ENCODE peak calls at places on chromosome 6, in nine cellular contexts. S, D, G, X, R, M, N, Q and A are unnamed samples.
A peak's percentile ranks its signal among the peaks of the same experiment; 100 is the strongest.

GRCh38 chr6:157982297-157982579 is 575 bp downstream of the SYNJ2 start:
- DNase-seq in S (no peak), D (peak; percentile 71), G (no peak), X (peak; percentile 52), R (peak; percentile 82), M (peak; percentile 88), N (no peak), Q (no peak), A (no peak)

GRCh38 chr6:134678436-134678889 is 271.4 kb downstream of the ALDH8A1 start:
- DNase-seq in S (no peak), D (peak; percentile 94), G (no peak), X (peak; percentile 64), R (no peak), M (no peak), N (no peak), Q (no peak), A (no peak)

GRCh38 chr6:50541941-50542340 is 171.4 kb upstream of the TFAP2D start:
- DNase-seq in S (no peak), D (no peak), G (no peak), X (no peak), R (no peak), M (no peak), N (no peak), Q (no peak), A (no peak)

GRCh38 chr6:85580104-85580877 is 13.4 kb downstream of the SNX14 start:
- DNase-seq in S (no peak), D (peak; percentile 45), G (no peak), X (peak; percentile 63), R (no peak), M (no peak), N (peak; percentile 65), Q (no peak), A (no peak)

GRCh38 chr6:99543968-99544367 is 24.5 kb downstream of the CCNC start:
- DNase-seq in S (no peak), D (no peak), G (no peak), X (no peak), R (no peak), M (no peak), N (no peak), Q (no peak), A (no peak)

GRCh38 chr6:146788115-146788514 is 189.3 kb downstream of the ADGB start:
- DNase-seq in S (no peak), D (no peak), G (no peak), X (no peak), R (no peak), M (no peak), N (no peak), Q (no peak), A (no peak)

GRCh38 chr6:131183427-131184095 is 48.3 kb downstream of the AKAP7 start:
- DNase-seq in S (no peak), D (no peak), G (no peak), X (no peak), R (no peak), M (peak; percentile 80), N (no peak), Q (no peak), A (no peak)

GRCh38 chr6:15602144-15602543 is 60.7 kb downstream of the DTNBP1 start:
- DNase-seq in S (no peak), D (no peak), G (peak; percentile 4), X (no peak), R (no peak), M (no peak), N (no peak), Q (no peak), A (no peak)

GRCh38 chr6:46437671-46438221 is 53.5 kb downstream of the RCAN2 start:
- DNase-seq in S (no peak), D (no peak), G (no peak), X (no peak), R (no peak), M (no peak), N (no peak), Q (no peak), A (no peak)

GRCh38 chr6:12280458-12280857 is 9.7 kb upstream of the EDN1 start:
- DNase-seq in S (no peak), D (no peak), G (no peak), X (no peak), R (peak; percentile 84), M (no peak), N (no peak), Q (no peak), A (no peak)

GRCh38 chr6:53361549-53362031 is 12.8 kb upstream of the ELOVL5 start:
- DNase-seq in S (peak; percentile 85), D (no peak), G (peak; percentile 76), X (no peak), R (no peak), M (no peak), N (no peak), Q (no peak), A (no peak)

GRCh38 chr6:6277418-6277817 is 43.0 kb downstream of the F13A1 start:
- DNase-seq in S (no peak), D (no peak), G (no peak), X (no peak), R (no peak), M (no peak), N (peak; percentile 35), Q (no peak), A (no peak)

GRCh38 chr6:23454090-23454998 is 671.7 kb upstream of the NRSN1 start:
- DNase-seq in S (no peak), D (no peak), G (no peak), X (no peak), R (no peak), M (no peak), N (no peak), Q (no peak), A (no peak)

GRCh38 chr6:27775796-27776184 is 136.4 kb downstream of the OR2B2 start:
- DNase-seq in S (no peak), D (no peak), G (no peak), X (no peak), R (no peak), M (peak; percentile 18), N (no peak), Q (no peak), A (no peak)

DNA sequence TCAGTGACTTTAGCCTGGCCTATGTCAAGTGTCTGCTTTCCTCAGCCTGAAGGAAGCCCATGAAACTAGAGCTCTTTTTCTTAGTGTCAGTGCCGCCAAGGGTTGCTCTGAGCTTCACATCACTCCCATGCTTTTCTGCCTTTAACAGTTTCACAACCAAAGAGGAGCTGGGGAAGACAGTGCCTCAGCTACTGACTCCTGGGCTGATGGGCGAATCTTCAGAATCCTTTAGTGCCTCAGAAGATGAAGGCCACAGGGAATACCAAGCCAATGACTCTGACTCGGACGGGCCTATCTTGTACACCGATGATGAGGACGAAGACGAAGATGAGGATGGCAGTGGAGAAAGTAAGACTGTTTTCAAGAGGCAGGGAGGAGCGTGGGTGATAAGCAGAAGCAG is 71.0 kb upstream of the LTV1 start:
- DNase-seq in S (no peak), D (no peak), G (no peak), X (no peak), R (no peak), M (no peak), N (no peak), Q (no peak), A (no peak)
- H3K27ac ChIP-seq in S (peak overlapping the region; percentile 54), D (peak overlapping the region; percentile 72), G (no peak overlapping the region), X (no peak overlapping the region), R (no peak overlapping the region), M (no peak overlapping the region), N (no peak overlapping the region), Q (no peak overlapping the region), A (no peak overlapping the region)

GRCh38 chr6:33662318-33662717 is 41.2 kb downstream of the ITPR3 start:
- DNase-seq in S (no peak), D (no peak), G (no peak), X (no peak), R (no peak), M (no peak), N (no peak), Q (no peak), A (no peak)
- H3K27ac ChIP-seq in S (no peak overlapping the region), D (no peak overlapping the region), G (no peak overlapping the region), X (no peak overlapping the region), R (no peak overlapping the region), M (no peak overlapping the region), N (no peak overlapping the region), Q (no peak overlapping the region), A (no peak overlapping the region)

GRCh38 chr6:139523986-139524385 is 149.5 kb upstream of the CITED2 start:
- DNase-seq in S (no peak), D (no peak), G (no peak), X (no peak), R (no peak), M (no peak), N (no peak), Q (no peak), A (no peak)
- H3K27ac ChIP-seq in S (no peak overlapping the region), D (no peak overlapping the region), G (no peak overlapping the region), X (no peak overlapping the region), R (no peak overlapping the region), M (no peak overlapping the region), N (no peak overlapping the region), Q (no peak overlapping the region), A (no peak overlapping the region)

GRCh38 chr6:150964765-150965164 is 99.3 kb downstream of the MTHFD1L start:
- DNase-seq in S (no peak), D (no peak), G (no peak), X (no peak), R (no peak), M (no peak), N (no peak), Q (no peak), A (no peak)
- H3K27ac ChIP-seq in S (no peak overlapping the region), D (no peak overlapping the region), G (no peak overlapping the region), X (no peak overlapping the region), R (no peak overlapping the region), M (no peak overlapping the region), N (no peak overlapping the region), Q (no peak overlapping the region), A (no peak overlapping the region)